ENCODE peak calls at places on chromosomes 1 and 21, in ten cellular contexts. E, X, M, P, G, Q, J, B, O and D are unnamed samples.

GRCh38 chr1:167486090-167486824 is 32.1 kb downstream of the CD247 start:
- DNase-seq in E (no peak), X (no peak), M (no peak), P (no peak), G (no peak), Q (no peak), J (no peak), B (no peak), O (no peak), D (no peak)

GRCh38 chr1:19457555-19457954 is 27.8 kb downstream of the CAPZB start:
- DNase-seq in E (no peak), X (no peak), M (no peak), P (no peak), G (no peak), Q (no peak), J (no peak), B (no peak), O (no peak), D (no peak)

GRCh38 chr1:63936276-63936675 is 162.5 kb downstream of the ROR1 start:
- DNase-seq in E (no peak), X (no peak), M (no peak), P (no peak), G (no peak), Q (no peak), J (no peak), B (no peak), O (no peak), D (no peak)

GRCh38 chr1:120954736-120955135 is 65.2 kb downstream of the PPIAL4A start:
- DNase-seq in E (no peak), X (no peak), M (no peak), P (no peak), G (no peak), Q (no peak), J (no peak), B (no peak), O (no peak), D (no peak)

GRCh38 chr21:45141507-45141906 is 67.1 kb downstream of the ADARB1 start:
- DNase-seq in E (no peak), X (no peak), M (no peak), P (no peak), G (no peak), Q (no peak), J (no peak), B (no peak), O (no peak), D (peak)

GRCh38 chr1:203368624-203369451 is 17.9 kb upstream of the FMOD start:
- DNase-seq in E (no peak), X (no peak), M (peak), P (no peak), G (no peak), Q (peak), J (no peak), B (no peak), O (no peak), D (peak)

GRCh38 chr1:12159826-12160225 is 7.0 kb upstream of the TNFRSF1B start:
- DNase-seq in E (no peak), X (no peak), M (no peak), P (no peak), G (no peak), Q (no peak), J (no peak), B (peak), O (peak), D (no peak)

GRCh38 chr1:207896547-207896946 is 14.4 kb downstream of the CD34 start:
- DNase-seq in E (no peak), X (no peak), M (no peak), P (no peak), G (no peak), Q (no peak), J (no peak), B (no peak), O (no peak), D (no peak)

GRCh38 chr21:41488080-41488479 is 19.9 kb downstream of the TMPRSS2 start:
- DNase-seq in E (no peak), X (no peak), M (no peak), P (no peak), G (no peak), Q (peak), J (no peak), B (no peak), O (no peak), D (no peak)

GRCh38 chr1:200493344-200493743 is 83.5 kb upstream of the ZNF281 start:
- DNase-seq in E (no peak), X (no peak), M (no peak), P (no peak), G (no peak), Q (no peak), J (peak), B (no peak), O (no peak), D (no peak)

GRCh38 chr1:3249846-3250501 is 181.0 kb downstream of the PRDM16 start:
- DNase-seq in E (no peak), X (no peak), M (no peak), P (no peak), G (no peak), Q (no peak), J (no peak), B (no peak), O (no peak), D (no peak)

GRCh38 chr1:233361876-233362275 is 34.4 kb downstream of the MAP3K21 start:
- DNase-seq in E (no peak), X (no peak), M (no peak), P (no peak), G (no peak), Q (no peak), J (no peak), B (no peak), O (no peak), D (no peak)

GRCh38 chr1:42844592-42845140 is 1.7 kb upstream of the ZNF691 start:
- DNase-seq in E (no peak), X (no peak), M (no peak), P (no peak), G (no peak), Q (no peak), J (no peak), B (no peak), O (no peak), D (no peak)

GRCh38 chr1:167146903-167147539 is 53.1 kb downstream of the STYXL2 start:
- DNase-seq in E (no peak), X (no peak), M (no peak), P (no peak), G (no peak), Q (no peak), J (no peak), B (no peak), O (no peak), D (no peak)

GRCh38 chr1:234585333-234586055 is 24.5 kb downstream of the IRF2BP2 start:
- DNase-seq in E (no peak), X (no peak), M (no peak), P (no peak), G (no peak), Q (peak), J (no peak), B (no peak), O (no peak), D (no peak)

GRCh38 chr1:10647414-10648170 is 148.9 kb downstream of the CASZ1 start:
- DNase-seq in E (no peak), X (no peak), M (no peak), P (no peak), G (no peak), Q (no peak), J (no peak), B (no peak), O (no peak), D (no peak)

GRCh38 chr1:235327559-235328270 is at the start of gene ARID4B:
- DNase-seq in E (peak), X (no peak), M (no peak), P (no peak), G (peak), Q (no peak), J (no peak), B (no peak), O (no peak), D (peak)